ENCODE peak calls at places on chromosomes 12 and 14, in six cellular contexts. I, T, Q, P, B and A are unnamed samples.

GRCh38 chr12:12896261-12896660 is 4.9 kb downstream of the GPRC5A start:
- DNase-seq in I (peak; percentile 82), T (no peak), Q (no peak), P (no peak), B (no peak), A (no peak)

GRCh38 chr14:48826058-48826457 is 760.1 kb downstream of the RPS29 start:
- DNase-seq in I (no peak), T (no peak), Q (no peak), P (no peak), B (no peak), A (no peak)

GRCh38 chr12:94707892-94708291 is 57.5 kb upstream of the TMCC3 start:
- DNase-seq in I (peak; percentile 0), T (no peak), Q (no peak), P (no peak), B (no peak), A (no peak)

GRCh38 chr12:112974904-112975303 is 3.4 kb upstream of the OAS2 start:
- DNase-seq in I (no peak), T (no peak), Q (no peak), P (no peak), B (no peak), A (no peak)

GRCh38 chr12:6575648-6576047 is 7.6 kb upstream of the NOP2 start:
- DNase-seq in I (no peak), T (no peak), Q (no peak), P (no peak), B (no peak), A (no peak)

GRCh38 chr12:75820848-75821578 is 210.6 kb downstream of the PHLDA1 start:
- DNase-seq in I (no peak), T (no peak), Q (no peak), P (no peak), B (no peak), A (peak; percentile 75)

GRCh38 chr12:117408161-117408791 is 46.9 kb upstream of the NOS1 start:
- DNase-seq in I (no peak), T (no peak), Q (no peak), P (no peak), B (no peak), A (no peak)

GRCh38 chr14:24710403-24711063 is 76.5 kb upstream of the GZMB start:
- DNase-seq in I (peak; percentile 57), T (peak; percentile 50), Q (peak; percentile 90), P (peak; percentile 46), B (peak; percentile 34), A (peak; percentile 87)

GRCh38 chr12:131357920-131358319 is 353.0 kb upstream of the SFSWAP start:
- DNase-seq in I (no peak), T (no peak), Q (no peak), P (no peak), B (no peak), A (no peak)

GRCh38 chr14:102822311-102822863 is 45.1 kb downstream of the TRAF3 start:
- DNase-seq in I (no peak), T (no peak), Q (no peak), P (no peak), B (no peak), A (no peak)

GRCh38 chr12:130222519-130223255 is 60.4 kb downstream of the FZD10 start:
- DNase-seq in I (no peak), T (no peak), Q (no peak), P (no peak), B (no peak), A (no peak)

GRCh38 chr12:4282892-4283511 is 9.4 kb downstream of the CCND2 start:
- DNase-seq in I (no peak), T (no peak), Q (peak; percentile 75), P (no peak), B (no peak), A (no peak)

GRCh38 chr12:55797068-55797467 is 20.5 kb downstream of the SARNP start:
- DNase-seq in I (peak; percentile 17), T (peak; percentile 72), Q (no peak), P (no peak), B (no peak), A (peak; percentile 60)

GRCh38 chr12:68207276-68207675 is 18.3 kb downstream of the IL26 start:
- DNase-seq in I (no peak), T (no peak), Q (no peak), P (no peak), B (no peak), A (peak; percentile 51)

GRCh38 chr14:102071283-102071998 is 15.4 kb downstream of the HSP90AA1 start:
- DNase-seq in I (peak; percentile 25), T (no peak), Q (no peak), P (no peak), B (no peak), A (no peak)